ENCODE peak calls at places on chromosomes 2 and 18, in four cellular contexts. H, O, J and V are unnamed samples. For H3K4me1 and H3K27me3, the result is how much of the 10 kb centered on the place peaks cover.

GRCh38 chr2:48488545-48488944 is 41.4 kb upstream of the STON1 start:
- DNase-seq in H (no peak), O (no peak), J (no peak), V (no peak)

GRCh38 chr18:7000484-7001096 is 117.0 kb downstream of the LAMA1 start:
- DNase-seq in H (peak), O (peak), J (no peak), V (peak)

GRCh38 chr2:101679037-101679726 is 18.3 kb upstream of the MAP4K4 start:
- DNase-seq in H (peak), O (no peak), J (no peak), V (no peak)

GRCh38 chr2:172640389-172640788 is 84.5 kb downstream of the PDK1 start:
- DNase-seq in H (no peak), O (no peak), J (no peak), V (no peak)

GRCh38 chr2:111227716-111228141 is 107.0 kb downstream of the BCL2L11 start:
- DNase-seq in H (peak), O (peak), J (peak), V (no peak)

GRCh38 chr18:26476697-26477096 is 71.7 kb downstream of the KCTD1 start:
- DNase-seq in H (no peak), O (no peak), J (no peak), V (no peak)

GRCh38 chr18:63578357-63578958 is 8.7 kb upstream of the SERPINB13 start:
- DNase-seq in H (peak), O (peak), J (peak), V (peak)

GRCh38 chr18:76494181-76494540 is 881 bp downstream of the ZNF516 start:
- DNase-seq in H (peak), O (peak), J (peak), V (no peak)

GRCh38 chr2:45769786-45770576 is 118.5 kb downstream of the PRKCE start:
- DNase-seq in H (no peak), O (no peak), J (no peak), V (no peak)

GRCh38 chr2:189474526-189474925 is 33.3 kb downstream of the WDR75 start:
- DNase-seq in H (no peak), O (no peak), J (no peak), V (no peak)

GRCh38 chr18:9834551-9834950 is 51.2 kb upstream of the TXNDC2 start:
- DNase-seq in H (no peak), O (no peak), J (no peak), V (no peak)

GRCh38 chr18:48031641-48032040 is 101.2 kb upstream of the SMAD2 start:
- DNase-seq in H (no peak), O (no peak), J (no peak), V (no peak)

GRCh38 chr2:187576906-187577305 is 22.7 kb upstream of the TFPI start:
- DNase-seq in H (no peak), O (no peak), J (no peak), V (peak)

GRCh38 chr18:44823782-44824181 is 143.1 kb downstream of the SETBP1 start:
- DNase-seq in H (no peak), O (no peak), J (no peak), V (no peak)
- H3K4me3 ChIP-seq in H (no peak), O (no peak), J (no peak), V (no peak)

GRCh38 chr2:234842753-234843152 is 109.1 kb upstream of the SH3BP4 start:
- DNase-seq in H (no peak), O (no peak), J (no peak), V (no peak)

GRCh38 chr2:234840336-234840735 is 111.5 kb upstream of the SH3BP4 start:
- DNase-seq in H (peak), O (peak), J (peak), V (peak)

GRCh38 chr2:234839285-234839684 is 112.5 kb upstream of the SH3BP4 start:
- DNase-seq in H (peak), O (no peak), J (no peak), V (no peak)

GRCh38 chr2:234843411-234843810 is 108.4 kb upstream of the SH3BP4 start:
- DNase-seq in H (peak), O (no peak), J (no peak), V (peak)

DNA sequence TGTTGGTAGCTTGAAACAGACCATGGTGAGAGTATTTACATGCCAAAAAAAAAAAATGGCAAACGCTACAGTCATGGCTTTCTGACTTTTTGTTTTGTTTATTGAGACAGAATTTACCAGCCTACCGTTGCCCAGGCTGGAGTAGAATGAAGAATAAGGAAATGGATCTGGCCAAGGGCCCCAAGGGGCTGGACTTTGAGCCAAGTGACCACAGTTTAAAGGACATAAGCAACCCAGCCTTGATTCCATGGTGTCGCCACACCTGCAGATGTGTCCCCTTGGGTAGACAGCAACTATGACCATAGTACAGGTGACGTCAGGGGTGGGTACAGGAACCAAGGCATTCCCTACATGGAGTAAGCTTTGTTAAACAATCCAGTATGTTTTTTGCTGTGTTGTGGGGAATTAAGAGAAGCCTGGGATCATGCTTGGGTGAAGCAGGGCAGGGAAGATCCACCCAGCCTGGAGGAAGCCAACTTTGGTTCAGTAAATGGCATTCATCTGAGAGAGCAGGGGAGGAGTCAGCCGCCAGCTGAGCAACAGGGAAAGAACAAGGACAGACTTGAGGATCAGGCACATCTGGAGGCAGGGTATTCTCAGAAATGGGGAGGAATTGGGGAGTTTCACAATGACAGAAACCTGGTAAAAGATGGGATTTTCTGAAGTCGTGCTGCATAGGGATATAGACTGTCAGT is 110.3 kb upstream of the SH3BP4 start:
- DNase-seq in H (no peak), O (no peak), J (no peak), V (peak)
- H3K4me1 ChIP-seq in H (half or more), O (under half), J (under half), V (under half)

GRCh38 chr2:74653985-74654882 is at the start of gene SEMA4F:
- DNase-seq in H (peak), O (peak), J (peak), V (peak)
- H3K27me3 ChIP-seq in H (under half), O (under half), J (under half), V (under half)

GRCh38 chr2:20156826-20157605 is 67.9 kb downstream of the SDC1 start:
- DNase-seq in H (no peak), O (no peak), J (no peak), V (peak)
- H3K4me3 ChIP-seq in H (no peak), O (no peak), J (no peak), V (no peak)

GRCh38 chr2:196421880-196422279 is 217.6 kb upstream of the CCDC150 start:
- DNase-seq in H (no peak), O (no peak), J (no peak), V (no peak)
- H3K4me1 ChIP-seq in H (under half), O (under half), J (under half), V (under half)

DNA sequence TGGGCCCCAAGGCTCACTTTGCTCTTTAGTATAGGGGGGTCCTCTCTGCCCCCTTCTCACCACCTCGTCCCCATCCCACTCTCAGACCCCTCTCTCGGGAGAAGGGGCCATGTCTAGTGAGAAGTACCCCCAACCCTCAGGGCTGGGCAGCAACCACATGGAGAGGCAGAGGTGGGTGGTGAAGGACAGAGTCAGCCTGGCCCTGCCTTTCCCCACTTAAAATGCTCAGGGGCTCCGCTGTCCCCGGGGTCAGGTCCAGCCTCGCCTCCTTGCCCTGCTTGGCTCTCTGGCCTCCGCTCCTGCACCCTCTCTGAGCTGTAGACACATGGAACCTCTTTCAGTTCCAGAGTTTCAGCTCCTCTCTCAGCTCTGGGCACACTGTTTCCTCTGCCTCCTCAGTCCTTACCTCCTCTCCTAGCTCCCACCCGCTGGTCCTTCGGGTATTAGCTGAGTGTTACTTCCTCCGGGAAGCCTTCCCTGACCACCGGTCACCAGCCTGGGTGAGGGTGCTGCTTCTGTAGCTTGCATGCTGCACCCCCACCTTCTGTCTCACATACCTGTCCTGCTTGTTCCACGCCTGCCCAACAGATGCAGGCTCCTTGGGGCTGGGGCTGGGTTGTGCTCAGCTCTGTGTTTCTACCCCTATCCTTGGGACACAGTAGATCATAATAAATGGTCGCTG is 79.5 kb upstream of the OTOF start:
- DNase-seq in H (no peak), O (no peak), J (no peak), V (no peak)
- H3K27me3 ChIP-seq in H (under half), O (under half), J (half or more), V (under half)

GRCh38 chr2:196274387-196274809 is 103.0 kb upstream of the STK17B start:
- DNase-seq in H (no peak), O (peak), J (no peak), V (peak)

GRCh38 chr2:196276421-196276820 is 105.0 kb upstream of the STK17B start:
- DNase-seq in H (peak), O (no peak), J (no peak), V (peak)

GRCh38 chr2:196277002-196277401 is 105.6 kb upstream of the STK17B start:
- DNase-seq in H (no peak), O (peak), J (no peak), V (peak)

GRCh38 chr2:196278491-196278911 is 107.1 kb upstream of the STK17B start:
- DNase-seq in H (no peak), O (no peak), J (no peak), V (no peak)

DNA sequence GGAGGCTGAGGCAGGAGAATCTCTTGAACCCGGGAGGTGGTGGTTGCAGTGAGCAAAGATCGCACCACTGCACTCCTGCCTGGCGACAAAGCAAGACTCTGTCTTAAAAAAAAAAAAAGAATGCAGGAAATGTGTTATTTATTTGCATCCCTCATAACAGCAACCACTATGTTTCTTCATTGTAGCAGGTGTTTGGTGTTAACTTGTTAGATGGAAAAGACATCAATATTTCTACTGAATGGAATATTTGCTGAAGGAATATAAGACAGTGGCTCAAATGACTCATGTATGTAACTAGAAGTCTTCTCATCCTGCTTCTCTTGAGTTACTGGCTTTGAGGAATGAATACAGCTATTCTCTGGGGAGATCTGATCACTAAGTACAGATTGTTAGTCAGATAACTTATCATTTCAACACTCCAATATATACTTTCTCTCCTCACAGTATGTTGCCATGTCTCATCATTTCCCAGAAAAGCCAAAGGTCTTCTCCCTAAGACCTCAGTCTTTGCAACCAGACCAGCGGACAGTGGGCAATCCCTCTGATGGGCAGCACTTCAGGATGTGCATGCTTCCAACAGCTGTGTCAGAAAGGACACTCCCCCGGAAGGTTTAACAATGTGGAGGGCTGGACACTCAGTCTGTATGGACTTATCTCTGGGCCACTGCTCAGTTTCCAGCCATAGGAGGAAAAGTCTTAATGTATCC is 104.4 kb upstream of the STK17B start:
- DNase-seq in H (no peak), O (peak), J (no peak), V (no peak)
- H3K4me3 ChIP-seq in H (no peak), O (no peak), J (no peak), V (no peak)